ENCODE peak calls at places on chromosomes 12 and 14, in four cellular contexts. A, V, C and U are unnamed samples.

GRCh38 chr12:47080725-47081502 is 1.2 kb upstream of the AMIGO2 start:
- DNase-seq in C (no peak), V (peak; percentile 23), A (no peak), U (peak; percentile 26)

GRCh38 chr12:53049582-53050318 is at the start of gene TNS2:
- DNase-seq in A (peak; percentile 72), V (peak; percentile 55), C (no peak), U (no peak)

GRCh38 chr12:87756111-87756510 is 273.1 kb downstream of the C12orf50 start:
- DNase-seq in V (no peak), A (no peak), C (no peak), U (no peak)

GRCh38 chr14:78697341-78697740 is 527.2 kb downstream of the NRXN3 start:
- DNase-seq in A (peak; percentile 6), C (no peak), V (no peak), U (peak; percentile 7)

GRCh38 chr14:69270795-69271708 is 11.1 kb downstream of the GALNT16 start:
- DNase-seq in V (no peak), A (no peak), C (no peak), U (no peak)

GRCh38 chr14:68320495-68320894 is 472.4 kb downstream of the ZFP36L1 start:
- DNase-seq in A (no peak), C (no peak), V (no peak), U (no peak)

GRCh38 chr12:62466018-62466595 is 519 bp upstream of the MON2 start:
- DNase-seq in C (no peak), V (peak; percentile 23), A (peak; percentile 6), U (peak; percentile 29)

GRCh38 chr12:102388469-102388868 is 91.9 kb downstream of the IGF1 start:
- DNase-seq in V (no peak), A (peak; percentile 54), C (no peak), U (no peak)

GRCh38 chr14:93035917-93036651 is 79.6 kb downstream of the ITPK1 start:
- DNase-seq in A (peak; percentile 91), C (no peak), V (peak; percentile 50), U (no peak)
- TF ChIP-seq FOXK2 in A (peak; percentile 31), C (no peak), V (no peak), U (no peak)

DNA sequence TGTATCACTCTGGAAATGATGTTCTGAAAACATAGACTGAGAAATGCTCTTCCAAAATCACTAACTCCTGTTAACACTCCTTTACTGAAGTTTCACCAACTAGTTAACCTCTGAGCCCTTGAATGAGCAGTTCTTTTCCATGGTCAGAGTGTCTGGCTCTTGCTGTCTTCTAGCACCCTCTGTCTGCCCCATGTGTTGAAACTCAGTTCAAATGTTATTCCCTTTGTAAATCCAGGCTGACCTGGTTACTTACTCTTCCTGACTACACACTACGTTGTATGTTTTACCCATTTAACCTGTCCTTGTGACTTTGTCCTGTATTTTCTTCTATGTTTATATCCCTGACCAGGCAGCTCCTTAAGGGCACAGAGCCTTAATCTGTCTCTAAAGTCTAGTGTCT is 388.9 kb upstream of the RPL10L start:
- DNase-seq in A (peak; percentile 3), V (no peak), C (no peak), U (peak; percentile 10)
- TF ChIP-seq TARDBP in A (no peak), V (no peak), C (no peak), U (no peak)

GRCh38 chr14:56244138-56244789 is 126.1 kb downstream of the PELI2 start:
- DNase-seq in V (no peak), A (no peak), C (no peak), U (no peak)
- TF ChIP-seq SP1 in V (no peak), A (no peak), C (no peak), U (no peak)

GRCh38 chr14:105309371-105309770 is 5.2 kb upstream of the PACS2 start:
- DNase-seq in V (no peak), A (no peak), C (no peak), U (no peak)
- TF ChIP-seq FOXK2 in V (no peak), A (no peak), C (no peak), U (no peak)

GRCh38 chr12:80400591-80400991 is 43.4 kb upstream of the PTPRQ start:
- DNase-seq in A (no peak), V (no peak), C (no peak), U (no peak)
- TF ChIP-seq TARDBP in A (no peak), V (no peak), C (no peak), U (no peak)

DNA sequence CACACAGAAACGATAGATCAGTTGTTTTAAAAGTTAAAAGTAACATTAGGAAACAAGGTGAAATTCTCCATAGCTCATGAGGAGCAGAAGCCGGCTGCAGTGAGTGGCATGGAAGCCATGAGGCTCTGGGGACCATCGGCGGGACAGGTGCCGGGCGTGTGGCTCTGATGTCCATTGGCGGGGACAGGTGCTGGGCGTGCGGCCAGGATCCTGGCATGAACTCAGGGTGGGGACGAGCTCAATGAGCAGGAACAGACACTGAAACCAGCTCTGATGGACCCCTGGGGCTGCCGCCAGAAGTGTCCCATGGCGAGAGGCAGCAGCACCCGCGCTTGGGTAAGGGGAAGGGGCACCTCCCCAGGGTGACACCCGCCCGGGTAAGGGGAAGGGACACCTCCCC is 75.1 kb downstream of the NOC4L start:
- DNase-seq in C (no peak), A (no peak), V (no peak), U (no peak)
- TF ChIP-seq SP1 in C (no peak), A (no peak), V (no peak), U (no peak)

DNA sequence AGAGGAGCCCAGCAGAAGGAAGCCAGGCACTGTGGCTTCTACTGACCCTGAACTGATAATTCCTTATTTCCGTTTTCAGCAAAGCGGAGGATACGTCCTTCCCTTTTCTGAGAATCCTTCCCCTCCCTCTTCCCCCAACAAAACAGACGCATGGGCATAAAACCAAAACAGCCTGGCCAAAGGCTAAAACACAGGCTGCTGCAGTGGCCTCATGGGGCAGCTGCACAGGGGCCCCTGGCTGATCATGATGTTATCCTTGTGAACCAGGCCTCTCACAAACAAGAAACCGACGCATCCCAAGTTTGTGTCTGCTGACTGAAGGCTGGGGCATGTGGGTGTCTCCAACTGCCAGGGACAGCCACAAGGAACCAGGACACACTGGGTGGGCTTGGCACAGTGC is 23.4 kb upstream of the STON2 start:
- DNase-seq in V (no peak), A (no peak), C (no peak), U (no peak)
- TF ChIP-seq FOXK2 in V (no peak), A (no peak), C (no peak), U (no peak)

DNA sequence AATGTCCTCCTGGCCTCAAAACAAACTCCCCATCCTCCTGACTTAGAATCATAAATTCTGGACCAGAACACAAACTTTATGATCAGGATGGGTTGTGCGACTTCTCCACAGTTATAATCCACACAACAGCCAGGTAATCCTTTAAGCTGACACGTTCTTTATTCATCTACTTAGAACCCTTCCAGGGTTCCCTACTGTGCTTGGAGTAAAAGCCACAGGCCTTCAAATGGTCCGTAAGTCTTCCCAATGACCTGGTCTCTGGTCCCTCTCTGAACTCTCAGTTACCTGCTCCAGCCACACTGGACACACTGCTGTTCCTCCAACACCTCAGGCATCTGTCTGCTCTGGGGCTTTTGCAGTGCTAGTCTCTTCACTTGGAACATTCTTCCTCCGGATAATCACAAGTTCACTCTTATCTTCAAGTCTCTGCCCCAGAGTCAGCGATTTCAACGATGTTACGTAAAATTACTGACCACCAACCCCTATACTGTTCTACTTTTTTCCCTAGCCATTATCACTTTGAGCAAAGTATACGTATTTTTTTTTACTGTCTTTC is 1.7 kb upstream of the RNASE7 start:
- DNase-seq in V (no peak), A (no peak), C (no peak), U (no peak)
- TF ChIP-seq TARDBP in V (no peak), A (no peak), C (no peak), U (no peak)

DNA sequence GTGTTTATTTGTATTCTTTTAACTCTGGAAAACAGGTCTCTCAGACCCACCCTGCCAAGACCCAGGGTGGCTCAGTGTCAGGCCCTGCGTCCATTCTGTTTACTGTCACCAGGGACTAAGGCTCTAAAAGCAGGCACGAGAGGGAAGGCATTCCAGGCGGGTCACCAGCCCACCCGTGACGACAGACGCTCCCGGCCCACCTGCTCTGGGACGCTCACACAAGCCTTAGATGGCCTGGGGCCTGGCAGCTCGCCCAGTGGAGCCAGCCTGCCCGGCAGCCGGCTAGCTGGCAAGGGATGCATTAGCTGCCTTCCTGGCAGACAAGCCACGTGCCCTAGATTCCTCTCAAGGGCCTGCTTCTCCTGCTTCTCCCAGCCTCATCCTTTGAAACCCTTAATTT is 9.2 kb upstream of the NUAK1 start:
- DNase-seq in V (no peak), A (no peak), C (no peak), U (no peak)
- TF ChIP-seq SP1 in V (no peak), A (no peak), C (no peak), U (no peak)

DNA sequence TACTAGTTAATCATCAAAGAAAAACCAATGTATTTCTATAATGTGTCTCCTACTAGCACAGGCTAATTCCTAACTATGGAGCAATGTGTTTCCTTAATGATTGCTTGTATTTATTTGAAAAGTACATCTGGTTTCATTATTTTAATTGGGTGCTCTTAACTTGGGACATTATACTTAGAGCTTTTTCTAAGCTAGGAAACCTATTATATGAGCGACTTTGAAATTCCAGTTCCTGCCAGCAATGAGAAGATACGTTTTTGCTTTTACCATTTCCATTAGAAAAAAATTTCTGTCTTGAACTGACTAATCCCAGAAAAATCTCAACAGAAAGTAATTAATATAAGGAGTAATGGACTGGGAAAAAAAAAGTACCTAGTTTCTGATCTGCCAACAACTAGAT is 1765.3 kb upstream of the FLRT2 start:
- DNase-seq in C (no peak), A (no peak), V (no peak), U (no peak)
- TF ChIP-seq FOXK2 in C (no peak), A (no peak), V (no peak), U (no peak)